ENCODE peak calls at places on chromosome 1, in five cellular contexts. K is K562, C is A549, D is GM12878, W is HepG2. F is an unnamed sample.

GRCh38 chr1:153773004-153773921 is 1.9 kb upstream of the SLC27A3 start:
- DNase-seq in W (no peak), C (no peak), K (no peak), D (no peak), F (no peak)

GRCh38 chr1:201149400-201149799 is 4.9 kb downstream of the TMEM9 start:
- DNase-seq in C (peak), W (peak), D (no peak), K (peak), F (peak)

GRCh38 chr1:5572794-5573193 is 419.4 kb downstream of the NPHP4 start:
- DNase-seq in W (no peak), D (no peak), K (no peak), C (no peak), F (no peak)

GRCh38 chr1:236576004-236576403 is 28.3 kb downstream of the HEATR1 start:
- DNase-seq in W (no peak), C (no peak), K (no peak), D (no peak), F (no peak)

GRCh38 chr1:205929812-205930577 is 13.3 kb downstream of the SLC26A9 start:
- DNase-seq in C (no peak), D (no peak), K (peak), W (no peak), F (no peak)

GRCh38 chr1:183124259-183124658 is 61.8 kb upstream of the LAMC2 start:
- DNase-seq in W (no peak), K (no peak), D (no peak), C (no peak), F (no peak)

GRCh38 chr1:152926091-152926490 is 17.7 kb downstream of the IVL start:
- DNase-seq in D (no peak), W (peak), K (peak), C (peak), F (peak)

GRCh38 chr1:2975466-2976179 is 45.6 kb upstream of the ACTRT2 start:
- DNase-seq in D (no peak), C (no peak), K (no peak), W (no peak), F (no peak)

GRCh38 chr1:111992396-111992985 is 3.0 kb upstream of the KCND3 start:
- DNase-seq in D (no peak), C (no peak), W (no peak), K (no peak), F (no peak)

GRCh38 chr1:86926886-86927285 is 12.5 kb downstream of the HS2ST1 start:
- DNase-seq in W (no peak), D (no peak), C (no peak), K (no peak), F (no peak)

GRCh38 chr1:32494196-32494595 is 29.3 kb downstream of the ZBTB8B start:
- DNase-seq in K (peak), W (no peak), D (no peak), C (no peak), F (no peak)

DNA sequence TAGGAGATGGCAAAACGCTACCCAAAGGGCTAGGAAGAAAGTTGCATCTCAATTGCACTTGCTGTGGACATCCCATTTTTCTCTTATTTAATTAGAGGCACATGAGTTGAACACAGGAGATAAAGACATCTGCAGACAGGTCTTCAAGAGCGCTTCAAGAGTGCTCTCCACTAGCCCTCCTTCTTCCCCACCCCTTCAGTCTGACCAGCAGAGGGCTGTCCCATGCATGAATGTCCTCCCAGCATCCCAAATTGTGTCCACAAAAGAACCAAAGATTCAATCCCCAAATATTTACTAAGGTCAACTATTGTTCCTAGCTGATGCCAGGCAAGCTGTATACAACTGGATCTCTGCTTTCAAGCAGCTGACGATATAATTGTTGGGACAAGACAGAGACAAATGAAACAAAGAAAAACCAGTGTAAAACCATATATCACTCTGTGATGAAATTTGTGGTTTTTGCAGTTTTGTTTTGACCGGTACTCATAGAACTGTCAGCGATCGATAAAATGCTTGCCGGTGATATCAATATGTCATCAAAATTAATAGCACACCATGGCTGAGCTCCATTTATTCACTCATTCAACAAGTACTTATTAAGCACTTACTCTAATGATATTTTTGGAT is 174.2 kb downstream of the TNR start:
- DNase-seq in W (no peak), D (no peak), C (no peak), K (no peak), F (no peak)
- TF ChIP-seq JUNB in W (no peak), D (no peak), C (no peak), K (no peak), F (no peak)

GRCh38 chr1:245272676-245273075 is 117.9 kb downstream of the KIF26B start:
- DNase-seq in W (no peak), K (no peak), C (no peak), D (no peak), F (no peak)

GRCh38 chr1:245276426-245276825 is 121.6 kb downstream of the KIF26B start:
- DNase-seq in K (no peak), C (no peak), W (no peak), D (no peak), F (no peak)

GRCh38 chr1:245279346-245279745 is 124.6 kb downstream of the KIF26B start:
- DNase-seq in D (no peak), W (no peak), C (no peak), K (no peak), F (no peak)

GRCh38 chr1:245278846-245279245 is 124.1 kb downstream of the KIF26B start:
- DNase-seq in W (no peak), C (no peak), D (no peak), K (no peak), F (no peak)

GRCh38 chr1:245277276-245277675 is 122.5 kb downstream of the KIF26B start:
- DNase-seq in C (no peak), K (peak), W (peak), D (no peak), F (peak)
- H3K4me3 ChIP-seq in C (no peak), K (no peak), W (no peak), D (no peak), F (no peak)

GRCh38 chr1:1359316-1359667 is 937 bp upstream of the MXRA8 start:
- DNase-seq in C (no peak), K (no peak), D (no peak), W (no peak), F (no peak)

GRCh38 chr1:1361982-1362423 is 3.6 kb upstream of the MXRA8 start:
- DNase-seq in K (no peak), W (peak), D (no peak), C (no peak), F (peak)

GRCh38 chr1:1359668-1360468 is 1.5 kb upstream of the MXRA8 start:
- DNase-seq in C (no peak), D (no peak), W (peak), K (no peak), F (no peak)

GRCh38 chr1:1360511-1361169 is 2.3 kb upstream of the MXRA8 start:
- DNase-seq in D (no peak), C (peak), W (peak), K (no peak), F (no peak)

GRCh38 chr1:1361233-1361981 is 3.1 kb upstream of the MXRA8 start:
- DNase-seq in W (no peak), C (no peak), D (no peak), K (no peak), F (no peak)
- H3K27ac ChIP-seq in W (peak), C (peak), D (no peak), K (no peak), F (no peak)

GRCh38 chr1:248886237-248886895 is 19.7 kb upstream of the PGBD2 start:
- DNase-seq in W (no peak), C (no peak), K (peak), D (no peak), F (peak)
- TF ChIP-seq JUNB in W (no peak), C (no peak), K (no peak), D (no peak), F (no peak)

DNA sequence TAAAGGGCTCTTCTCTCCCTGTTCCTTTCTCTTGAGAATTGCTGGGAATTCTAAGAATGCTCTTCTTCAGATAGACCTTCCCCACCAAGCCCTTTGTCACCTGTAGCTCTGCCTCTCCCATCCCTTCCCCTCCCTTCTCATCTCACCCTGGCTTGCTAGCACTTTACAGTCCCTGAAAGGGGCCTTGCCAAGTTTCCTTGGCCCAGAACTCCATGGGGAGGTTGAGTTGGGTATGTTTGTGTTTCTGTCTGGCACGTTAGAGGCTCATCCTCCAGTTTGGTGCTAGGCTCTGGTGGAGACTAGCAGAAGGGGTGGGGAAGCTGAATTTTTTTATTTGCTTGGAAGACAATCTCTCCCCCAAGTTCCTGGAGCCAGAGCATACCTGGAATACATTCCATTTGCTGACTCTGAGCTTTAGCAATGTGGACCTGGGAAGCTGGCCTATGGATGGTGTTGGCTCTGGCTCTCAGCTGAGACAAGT is 4.9 kb downstream of the CGN start:
- DNase-seq in W (no peak), K (no peak), C (no peak), D (no peak), F (peak)
- H3K4me3 ChIP-seq in W (no peak), K (no peak), C (no peak), D (no peak), F (no peak)

GRCh38 chr1:151310986-151311385 is 16.2 kb downstream of the PI4KB start:
- DNase-seq in W (no peak), C (no peak), K (peak), D (no peak), F (no peak)
- H3K27ac ChIP-seq in W (no peak), C (no peak), K (peak), D (no peak), F (peak)

GRCh38 chr1:91026777-91027176 is 4.9 kb upstream of the ZNF644 start:
- DNase-seq in C (peak), K (peak), D (no peak), W (peak), F (no peak)
- TF ChIP-seq JUNB in C (no peak), K (no peak), D (no peak), W (no peak), F (no peak)

GRCh38 chr1:231163831-231164427 is 2.1 kb downstream of the TRIM67 start:
- DNase-seq in C (no peak), K (no peak), W (no peak), D (no peak), F (peak)

GRCh38 chr1:231162970-231163830 is 1.3 kb downstream of the TRIM67 start:
- DNase-seq in W (no peak), K (no peak), C (no peak), D (no peak), F (peak)

GRCh38 chr1:231161711-231162299 is at the start of gene TRIM67:
- DNase-seq in W (peak), C (peak), D (no peak), K (peak), F (peak)

GRCh38 chr1:231160851-231161710 is 777 bp upstream of the TRIM67 start:
- DNase-seq in D (no peak), W (no peak), K (no peak), C (no peak), F (peak)

DNA sequence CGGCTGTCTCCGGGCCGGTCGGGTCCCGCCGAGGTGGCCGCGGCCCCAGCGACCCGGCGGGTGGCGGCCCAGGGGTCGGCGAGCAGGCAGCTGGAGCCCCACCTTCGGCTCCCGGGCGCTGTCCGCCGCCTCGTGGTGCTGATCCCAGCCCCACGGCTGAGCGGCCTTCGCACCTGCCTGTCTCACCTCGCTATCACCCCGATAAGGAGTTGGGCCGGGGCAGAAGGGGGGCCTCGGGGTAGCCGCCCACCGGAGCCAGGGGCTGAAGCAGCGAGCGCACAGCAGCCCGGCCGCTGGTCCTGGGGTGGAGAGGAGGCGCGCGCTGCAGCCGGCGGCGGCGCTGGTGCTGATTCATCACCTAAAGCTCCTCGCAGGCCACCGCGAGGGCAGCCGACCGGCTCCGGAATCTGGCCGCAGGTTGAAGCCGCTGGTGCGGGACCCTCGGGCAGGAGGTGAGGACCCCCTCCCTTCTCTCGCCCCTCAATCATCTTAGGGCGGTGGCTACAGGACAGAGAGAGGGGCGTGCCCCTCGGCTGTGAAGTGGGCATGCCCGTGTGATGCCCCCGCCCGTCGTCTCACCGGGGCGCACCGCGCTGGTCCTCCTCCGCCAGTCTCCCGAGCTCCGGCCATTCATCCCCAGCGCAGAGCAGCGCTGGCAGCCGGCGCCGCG is 577 bp downstream of the TRIM67 start:
- DNase-seq in D (no peak), W (peak), K (peak), C (peak), F (peak)
- H3K4me3 ChIP-seq in D (no peak), W (peak), K (peak), C (peak), F (peak)

GRCh38 chr1:56494306-56494705 is 85.1 kb downstream of the PLPP3 start:
- DNase-seq in C (no peak), D (no peak), K (no peak), W (peak), F (no peak)
- H3K27ac ChIP-seq in C (no peak), D (no peak), K (no peak), W (peak), F (peak)